ENCODE peak calls at places on chromosomes 4 and X, in eight cellular contexts. G is GM12865, Q is cardiac fibroblast, Y is right cardiac atrium, P is lung microvascular endothelial cell, V is omental fat pad, W is stomach, K is iPS DF 6.9. I is an unnamed sample.

GRCh38 chr4:64121803-64122202 is 287.4 kb downstream of the TECRL start:
- DNase-seq in W (no peak), K (no peak), V (no peak), Y (no peak), G (no peak), P (no peak), Q (no peak), I (no peak)

GRCh38 chr4:35511851-35512250 is 732.5 kb downstream of the ARAP2 start:
- DNase-seq in G (no peak), K (no peak), V (no peak), W (no peak), P (no peak), Y (no peak), Q (no peak), I (no peak)

GRCh38 chrX:69614896-69615295 is 1.0 kb upstream of the EDA start:
- DNase-seq in Y (no peak), G (no peak), V (no peak), Q (peak; percentile 44), P (no peak), K (no peak), W (no peak), I (peak; percentile 1)

GRCh38 chrX:48695925-48696300 is 621 bp upstream of the SUV39H1 start:
- DNase-seq in K (no peak), W (no peak), V (no peak), P (no peak), G (no peak), Q (no peak), Y (no peak), I (no peak)

GRCh38 chr4:17941731-17942130 is 79.8 kb downstream of the LCORL start:
- DNase-seq in Y (no peak), G (no peak), W (no peak), K (no peak), V (no peak), Q (no peak), P (peak; percentile 70), I (no peak)

GRCh38 chr4:100100985-100101384 is 89.3 kb downstream of the DDIT4L start:
- DNase-seq in Y (no peak), P (no peak), V (no peak), G (peak; percentile 9), W (no peak), K (no peak), Q (no peak), I (no peak)

GRCh38 chr4:20354120-20354519 is 102.4 kb downstream of the SLIT2 start:
- DNase-seq in G (no peak), Y (no peak), K (no peak), V (no peak), P (no peak), Q (no peak), W (no peak), I (no peak)

GRCh38 chr4:88457307-88458090 is 580 bp downstream of the HERC5 start:
- DNase-seq in P (peak; percentile 29), V (no peak), G (peak; percentile 43), W (peak; percentile 54), K (peak; percentile 16), Q (peak; percentile 9), Y (peak; percentile 83), I (peak; percentile 12)

GRCh38 chr4:101846550-101846949 is 56.0 kb downstream of the BANK1 start:
- DNase-seq in Q (no peak), G (no peak), W (no peak), V (no peak), Y (no peak), K (no peak), P (no peak), I (no peak)

GRCh38 chr4:60805500-60806313 is 394.4 kb upstream of the ADGRL3 start:
- DNase-seq in Y (no peak), G (peak; percentile 4), V (no peak), W (no peak), P (no peak), Q (peak; percentile 59), K (peak; percentile 25), I (peak; percentile 43)

GRCh38 chrX:31126205-31126604 is 54.4 kb upstream of the FTHL17 start:
- DNase-seq in Q (peak; percentile 13), W (no peak), G (no peak), K (no peak), V (no peak), P (no peak), Y (no peak), I (peak; percentile 45)

GRCh38 chr4:186204103-186204559 is 12.8 kb downstream of the CYP4V2 start:
- DNase-seq in V (no peak), Q (peak; percentile 87), K (no peak), Y (no peak), G (no peak), P (peak; percentile 43), W (peak; percentile 66), I (peak; percentile 79)

GRCh38 chrX:19787305-19787704 is 100.1 kb downstream of the SH3KBP1 start:
- DNase-seq in Y (no peak), Q (no peak), W (no peak), G (no peak), P (peak; percentile 10), V (no peak), K (no peak), I (no peak)

GRCh38 chr4:2936773-2937145 is 26.4 kb downstream of the NOP14 start:
- DNase-seq in G (peak; percentile 89), K (no peak), P (no peak), V (no peak), Y (peak; percentile 59), Q (peak; percentile 38), W (no peak), I (peak; percentile 54)

GRCh38 chr4:6013564-6013963 is 4.7 kb downstream of the C4orf50 start:
- DNase-seq in Y (no peak), W (no peak), P (no peak), K (no peak), G (no peak), Q (no peak), V (no peak), I (no peak)

GRCh38 chr4:17688011-17688441 is 73.6 kb downstream of the MED28 start:
- DNase-seq in G (no peak), V (no peak), W (no peak), Y (no peak), K (no peak), P (no peak), Q (no peak), I (no peak)

GRCh38 chrX:97691901-97692455 is 808.3 kb downstream of the RPA4 start:
- DNase-seq in K (no peak), G (no peak), V (no peak), Y (no peak), Q (peak; percentile 5), W (no peak), P (no peak), I (no peak)

GRCh38 chrX:11380187-11380586 is 87.0 kb downstream of the AMELX start:
- DNase-seq in Q (peak; percentile 25), V (no peak), K (no peak), G (no peak), W (no peak), P (no peak), Y (no peak), I (peak; percentile 28)

GRCh38 chrX:1500701-1501624 is 36.0 kb downstream of the P2RY8 start:
- DNase-seq in Y (no peak), P (peak; percentile 42), Q (no peak), V (no peak), K (no peak), G (peak; percentile 89), W (no peak), I (no peak)

GRCh38 chr4:77699731-77700210 is 94.2 kb downstream of the CXCL13 start:
- DNase-seq in K (peak; percentile 25), Y (no peak), P (peak; percentile 80), W (no peak), G (no peak), Q (peak; percentile 78), V (no peak), I (peak; percentile 89)

GRCh38 chr4:27779827-27780226 is 919.2 kb downstream of the STIM2 start:
- DNase-seq in Q (no peak), G (no peak), V (no peak), Y (no peak), W (no peak), P (no peak), K (no peak), I (no peak)

GRCh38 chr4:133588306-133588705 is 439.2 kb downstream of the PCDH10 start:
- DNase-seq in W (no peak), P (no peak), Y (no peak), G (no peak), K (no peak), V (no peak), Q (no peak), I (no peak)

I was measured in foreskin fibroblast.